ENCODE peak calls at places on chromosomes 4 and X, in nine cellular contexts. C is body of pancreas, O is sigmoid colon, E is lower leg skin, S is suprapubic skin, N is ovary, I is esophagus squamous epithelium, L is endothelial cell of umbilical vein, K is A549. H is an unnamed sample.

GRCh38 chr4:147829401-147830101 is 97.7 kb downstream of the ARHGAP10 start:
- DNase-seq in C (peak), O (peak), E (peak), S (no peak), N (no peak), I (no peak), L (no peak), K (no peak), H (no peak)

GRCh38 chrX:153608376-153608775 is 9.4 kb upstream of the CCNQ start:
- DNase-seq in C (no peak), O (no peak), E (no peak), S (no peak), N (no peak), I (no peak), L (no peak), K (no peak), H (no peak)

GRCh38 chrX:47264507-47265173 is 31.8 kb downstream of the USP11 start:
- DNase-seq in C (no peak), O (no peak), E (no peak), S (no peak), N (no peak), I (no peak), L (peak), K (peak), H (no peak)

GRCh38 chrX:17595456-17596035 is 141.7 kb upstream of the SCML1 start:
- DNase-seq in C (no peak), O (no peak), E (no peak), S (no peak), N (no peak), I (no peak), L (peak), K (no peak), H (no peak)

GRCh38 chr4:184263910-184264732 is 46.4 kb upstream of the ENPP6 start:
- DNase-seq in C (peak), O (peak), E (peak), S (peak), N (peak), I (peak), L (peak), K (peak), H (peak)

GRCh38 chrX:87736576-87736975 is 219.0 kb downstream of the KLHL4 start:
- DNase-seq in C (no peak), O (no peak), E (no peak), S (no peak), N (no peak), I (no peak), L (no peak), K (no peak), H (no peak)

GRCh38 chrX:148661035-148661434 is 160.6 kb downstream of the AFF2 start:
- DNase-seq in C (no peak), O (no peak), E (no peak), S (no peak), N (no peak), I (no peak), L (no peak), K (no peak), H (no peak)

GRCh38 chr4:158090323-158090722 is 82.5 kb downstream of the GASK1B start:
- DNase-seq in C (peak), O (no peak), E (no peak), S (no peak), N (peak), I (no peak), L (peak), K (no peak), H (no peak)

GRCh38 chrX:1727531-1728027 is 112.7 kb downstream of the ASMT start:
- DNase-seq in C (no peak), O (no peak), E (no peak), S (no peak), N (no peak), I (no peak), L (no peak), K (peak), H (no peak)

GRCh38 chr4:112119358-112119783 is 25.9 kb upstream of the FAM241A start:
- DNase-seq in C (no peak), O (no peak), E (no peak), S (no peak), N (no peak), I (no peak), L (no peak), K (no peak), H (no peak)

GRCh38 chr4:98955229-98955628 is 26.3 kb upstream of the EIF4E start:
- DNase-seq in C (no peak), O (no peak), E (no peak), S (no peak), N (no peak), I (no peak), L (no peak), K (no peak), H (no peak)

GRCh38 chr4:83282049-83282535 is 2.5 kb downstream of the COQ2 start:
- DNase-seq in C (peak), O (no peak), E (peak), S (no peak), N (peak), I (no peak), L (peak), K (peak), H (peak)

GRCh38 chrX:118497180-118497814 is 1.7 kb downstream of the DOCK11 start:
- DNase-seq in C (no peak), O (no peak), E (no peak), S (no peak), N (no peak), I (no peak), L (no peak), K (no peak), H (no peak)
- TF ChIP-seq POLR2A in C (no peak), O (no peak), E (no peak), S (no peak), N (no peak), I (no peak), L (no peak), K (no peak), H (no peak)

DNA sequence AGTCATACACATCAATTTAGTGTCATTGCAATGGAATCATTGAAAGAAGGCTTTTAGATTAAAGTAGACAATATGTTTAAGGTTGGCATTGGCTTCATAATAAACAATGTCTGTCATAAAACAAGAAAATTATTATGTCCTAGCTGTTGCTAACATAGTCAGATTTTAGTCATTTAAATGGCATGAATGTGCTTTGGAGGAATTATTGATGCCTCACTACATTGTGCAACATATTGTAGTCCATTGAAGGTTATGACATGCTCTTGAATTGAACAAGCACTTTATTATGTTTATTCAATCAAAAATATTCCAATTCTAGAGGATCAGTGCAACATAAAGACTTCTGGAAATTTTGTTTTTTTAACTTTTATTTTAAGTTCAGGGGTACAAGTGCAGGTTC is 489.8 kb upstream of the AMOT start:
- DNase-seq in C (no peak), O (no peak), E (no peak), S (no peak), N (no peak), I (no peak), L (no peak), K (no peak), H (no peak)
- TF ChIP-seq POLR2A in C (no peak), O (no peak), E (no peak), S (no peak), N (no peak), I (no peak), L (no peak), K (no peak), H (no peak)

GRCh38 chrX:129980540-129981206 is 1.8 kb upstream of the BCORL1 start:
- DNase-seq in C (peak), O (peak), E (no peak), S (no peak), N (peak), I (no peak), L (peak), K (no peak), H (peak)
- TF ChIP-seq POLR2A in C (peak), O (no peak), E (no peak), S (no peak), N (peak), I (no peak), L (no peak), K (peak), H (no peak)

DNA sequence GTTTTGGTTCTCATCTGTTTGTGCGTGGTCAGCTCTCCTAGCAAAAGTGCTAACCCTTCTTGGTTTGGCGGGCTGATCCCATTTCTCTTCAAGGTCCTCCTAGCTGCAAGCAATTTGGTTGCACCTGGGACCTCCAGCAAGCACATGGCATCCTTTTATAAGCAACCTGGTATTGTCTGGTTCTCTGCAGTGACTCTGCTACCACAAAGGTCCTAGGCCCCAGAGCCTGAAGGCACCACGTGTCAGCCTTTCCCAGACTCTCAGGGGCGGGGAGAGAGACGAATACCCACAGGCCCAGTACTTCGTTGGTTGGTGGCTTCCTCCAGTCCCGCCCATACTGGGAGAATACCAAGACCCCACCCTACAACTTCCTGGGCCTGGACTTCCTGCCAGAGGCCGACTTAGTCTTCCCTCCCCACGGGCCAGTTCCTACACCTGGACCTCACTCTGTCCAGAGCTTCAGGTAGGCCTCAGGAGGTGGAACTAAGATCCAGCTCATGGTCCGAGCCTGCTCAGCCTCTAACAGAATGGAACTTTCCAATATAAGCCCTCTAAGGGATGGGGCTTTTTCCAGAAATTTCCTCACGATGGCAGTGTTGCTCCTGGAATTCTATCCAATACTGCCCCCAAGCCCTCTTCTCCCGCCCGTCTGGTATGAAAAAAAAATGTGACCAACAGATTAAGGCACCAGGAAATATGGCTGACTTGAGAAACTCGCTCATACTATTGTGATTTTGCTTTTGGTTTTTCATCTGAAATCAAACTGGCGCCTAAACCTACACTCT is 192.5 kb upstream of the STK26 start:
- DNase-seq in C (peak), O (peak), E (peak), S (no peak), N (peak), I (no peak), L (peak), K (no peak), H (peak)
- TF ChIP-seq POLR2A in C (peak), O (no peak), E (no peak), S (no peak), N (no peak), I (no peak), L (no peak), K (no peak), H (peak)

GRCh38 chr4:186416451-186417060 is 138.8 kb downstream of the MTNR1A start:
- DNase-seq in C (no peak), O (no peak), E (no peak), S (no peak), N (no peak), I (no peak), L (no peak), K (no peak), H (no peak)

DNA sequence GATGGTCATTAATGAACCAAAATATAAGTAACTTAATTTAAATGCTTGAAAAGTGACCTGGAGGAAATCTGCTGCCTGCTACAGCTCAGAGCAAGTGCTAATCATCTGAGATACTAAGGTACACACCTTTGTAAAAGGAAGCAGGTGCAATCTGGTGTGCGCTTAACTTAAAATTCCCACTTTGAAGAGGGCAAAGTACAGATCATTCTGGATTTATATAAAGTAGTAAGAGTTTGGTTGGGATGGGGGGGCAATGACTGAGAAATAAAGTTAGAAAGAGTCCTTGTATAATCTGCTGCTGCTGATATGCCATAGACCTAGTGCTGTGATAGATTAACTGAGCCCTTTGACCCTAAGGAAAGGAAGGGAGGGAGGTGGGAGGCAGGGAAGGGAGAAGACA is 141.0 kb downstream of the MTNR1A start:
- DNase-seq in C (no peak), O (no peak), E (no peak), S (no peak), N (no peak), I (no peak), L (no peak), K (no peak), H (no peak)
- TF ChIP-seq POLR2A in C (no peak), O (no peak), E (no peak), S (no peak), N (no peak), I (no peak), L (no peak), K (no peak), H (no peak)

H was measured in erythroblast.